ENCODE peak calls at places on chromosomes 12 and 14, in nine cellular contexts. One of them, this sample, is unnamed.
A peak's percentile ranks its signal among the peaks of the same experiment; 100 is the strongest.

GRCh38 chr12:12872139-12872933 is 19.0 kb upstream of the GPRC5A start:
- DNase-seq in NCI-H1694 treated with DMSO at 0.1 percent for 48 hours: no peak
- DNase-seq in T-helper 2 cell: no peak
- DNase-seq in astrocyte of the spinal cord: peak; percentile 73
- DNase-seq in GM03348: peak; percentile 61
- DNase-seq in stimulated activated CD4-positive, alpha-beta T cell treated with anti-CD3 and anti-CD28 coated beads, Interleukin-2, amount 100 ng/mL, for 48 hours: no peak
- DNase-seq in Right ventricle myocardium inferior: no peak
- DNase-seq in aorta: no peak
- DNase-seq in ELR: peak; percentile 96
- DNase-seq in this sample: no peak

GRCh38 chr14:61103541-61104339 is 122.7 kb downstream of the SLC38A6 start:
- DNase-seq in T-helper 2 cell: no peak
- DNase-seq in Right ventricle myocardium inferior: no peak
- DNase-seq in GM03348: peak; percentile 93
- DNase-seq in NCI-H1694 treated with DMSO at 0.1 percent for 48 hours: no peak
- DNase-seq in astrocyte of the spinal cord: peak; percentile 99
- DNase-seq in stimulated activated CD4-positive, alpha-beta T cell treated with anti-CD3 and anti-CD28 coated beads, Interleukin-2, amount 100 ng/mL, for 48 hours: no peak
- DNase-seq in ELR: peak; percentile 99
- DNase-seq in aorta: peak; percentile 84
- DNase-seq in this sample: peak; percentile 38

GRCh38 chr12:81558031-81558430 is 201.1 kb downstream of the PPFIA2 start:
- DNase-seq in aorta: no peak
- DNase-seq in T-helper 2 cell: no peak
- DNase-seq in stimulated activated CD4-positive, alpha-beta T cell treated with anti-CD3 and anti-CD28 coated beads, Interleukin-2, amount 100 ng/mL, for 48 hours: no peak
- DNase-seq in GM03348: no peak
- DNase-seq in astrocyte of the spinal cord: peak; percentile 37
- DNase-seq in NCI-H1694 treated with DMSO at 0.1 percent for 48 hours: no peak
- DNase-seq in ELR: peak; percentile 56
- DNase-seq in Right ventricle myocardium inferior: no peak
- DNase-seq in this sample: no peak

GRCh38 chr12:71873821-71874220 is 34.3 kb downstream of the TBC1D15 start:
- DNase-seq in NCI-H1694 treated with DMSO at 0.1 percent for 48 hours: no peak
- DNase-seq in ELR: no peak
- DNase-seq in GM03348: no peak
- DNase-seq in stimulated activated CD4-positive, alpha-beta T cell treated with anti-CD3 and anti-CD28 coated beads, Interleukin-2, amount 100 ng/mL, for 48 hours: no peak
- DNase-seq in Right ventricle myocardium inferior: no peak
- DNase-seq in astrocyte of the spinal cord: no peak
- DNase-seq in aorta: no peak
- DNase-seq in T-helper 2 cell: no peak
- DNase-seq in this sample: no peak

GRCh38 chr14:28656704-28657255 is 109.8 kb upstream of the FOXG1 start:
- DNase-seq in astrocyte of the spinal cord: no peak
- DNase-seq in T-helper 2 cell: no peak
- DNase-seq in NCI-H1694 treated with DMSO at 0.1 percent for 48 hours: no peak
- DNase-seq in Right ventricle myocardium inferior: no peak
- DNase-seq in stimulated activated CD4-positive, alpha-beta T cell treated with anti-CD3 and anti-CD28 coated beads, Interleukin-2, amount 100 ng/mL, for 48 hours: no peak
- DNase-seq in ELR: peak; percentile 13
- DNase-seq in GM03348: no peak
- DNase-seq in aorta: no peak
- DNase-seq in this sample: no peak

GRCh38 chr12:32423598-32423997 is 24.2 kb downstream of the FGD4 start:
- DNase-seq in aorta: no peak
- DNase-seq in stimulated activated CD4-positive, alpha-beta T cell treated with anti-CD3 and anti-CD28 coated beads, Interleukin-2, amount 100 ng/mL, for 48 hours: no peak
- DNase-seq in astrocyte of the spinal cord: no peak
- DNase-seq in GM03348: no peak
- DNase-seq in T-helper 2 cell: no peak
- DNase-seq in Right ventricle myocardium inferior: no peak
- DNase-seq in ELR: no peak
- DNase-seq in NCI-H1694 treated with DMSO at 0.1 percent for 48 hours: no peak
- DNase-seq in this sample: no peak

GRCh38 chr12:122836027-122836921 is 1.0 kb downstream of the HIP1R start:
- DNase-seq in T-helper 2 cell: peak; percentile 58
- DNase-seq in aorta: peak; percentile 70
- DNase-seq in ELR: peak; percentile 61
- DNase-seq in NCI-H1694 treated with DMSO at 0.1 percent for 48 hours: no peak
- DNase-seq in astrocyte of the spinal cord: no peak
- DNase-seq in Right ventricle myocardium inferior: no peak
- DNase-seq in stimulated activated CD4-positive, alpha-beta T cell treated with anti-CD3 and anti-CD28 coated beads, Interleukin-2, amount 100 ng/mL, for 48 hours: peak; percentile 31
- DNase-seq in GM03348: peak; percentile 65
- DNase-seq in this sample: peak; percentile 70

GRCh38 chr12:84058136-84058535 is 854.5 kb downstream of the SLC6A15 start:
- DNase-seq in T-helper 2 cell: no peak
- DNase-seq in NCI-H1694 treated with DMSO at 0.1 percent for 48 hours: no peak
- DNase-seq in stimulated activated CD4-positive, alpha-beta T cell treated with anti-CD3 and anti-CD28 coated beads, Interleukin-2, amount 100 ng/mL, for 48 hours: no peak
- DNase-seq in GM03348: no peak
- DNase-seq in ELR: no peak
- DNase-seq in astrocyte of the spinal cord: no peak
- DNase-seq in aorta: no peak
- DNase-seq in Right ventricle myocardium inferior: no peak
- DNase-seq in this sample: no peak

GRCh38 chr12:6230321-6231110 is 30.3 kb downstream of the CD9 start:
- DNase-seq in astrocyte of the spinal cord: peak; percentile 68
- DNase-seq in Right ventricle myocardium inferior: peak; percentile 82
- DNase-seq in GM03348: no peak
- DNase-seq in NCI-H1694 treated with DMSO at 0.1 percent for 48 hours: no peak
- DNase-seq in aorta: no peak
- DNase-seq in stimulated activated CD4-positive, alpha-beta T cell treated with anti-CD3 and anti-CD28 coated beads, Interleukin-2, amount 100 ng/mL, for 48 hours: peak; percentile 44
- DNase-seq in ELR: no peak
- DNase-seq in T-helper 2 cell: peak; percentile 79
- DNase-seq in this sample: peak; percentile 58

GRCh38 chr12:53060721-53061276 is 10.9 kb downstream of the TNS2 start:
- DNase-seq in astrocyte of the spinal cord: no peak
- DNase-seq in T-helper 2 cell: no peak
- DNase-seq in NCI-H1694 treated with DMSO at 0.1 percent for 48 hours: no peak
- DNase-seq in Right ventricle myocardium inferior: no peak
- DNase-seq in aorta: peak; percentile 79
- DNase-seq in ELR: no peak
- DNase-seq in GM03348: no peak
- DNase-seq in stimulated activated CD4-positive, alpha-beta T cell treated with anti-CD3 and anti-CD28 coated beads, Interleukin-2, amount 100 ng/mL, for 48 hours: no peak
- DNase-seq in this sample: no peak

GRCh38 chr12:52677126-52677525 is 3.1 kb downstream of the KRT1 start:
- DNase-seq in stimulated activated CD4-positive, alpha-beta T cell treated with anti-CD3 and anti-CD28 coated beads, Interleukin-2, amount 100 ng/mL, for 48 hours: no peak
- DNase-seq in T-helper 2 cell: no peak
- DNase-seq in astrocyte of the spinal cord: no peak
- DNase-seq in ELR: no peak
- DNase-seq in NCI-H1694 treated with DMSO at 0.1 percent for 48 hours: no peak
- DNase-seq in Right ventricle myocardium inferior: no peak
- DNase-seq in aorta: no peak
- DNase-seq in GM03348: no peak
- DNase-seq in this sample: no peak

GRCh38 chr14:21298358-21298757 is 18.5 kb downstream of the RPGRIP1 start:
- DNase-seq in ELR: no peak
- DNase-seq in T-helper 2 cell: no peak
- DNase-seq in astrocyte of the spinal cord: no peak
- DNase-seq in stimulated activated CD4-positive, alpha-beta T cell treated with anti-CD3 and anti-CD28 coated beads, Interleukin-2, amount 100 ng/mL, for 48 hours: no peak
- DNase-seq in GM03348: no peak
- DNase-seq in NCI-H1694 treated with DMSO at 0.1 percent for 48 hours: no peak
- DNase-seq in aorta: no peak
- DNase-seq in Right ventricle myocardium inferior: no peak
- DNase-seq in this sample: no peak

GRCh38 chr12:41919526-41920305 is 225.0 kb downstream of the GXYLT1 start:
- DNase-seq in GM03348: no peak
- DNase-seq in aorta: no peak
- DNase-seq in astrocyte of the spinal cord: no peak
- DNase-seq in Right ventricle myocardium inferior: no peak
- DNase-seq in NCI-H1694 treated with DMSO at 0.1 percent for 48 hours: no peak
- DNase-seq in stimulated activated CD4-positive, alpha-beta T cell treated with anti-CD3 and anti-CD28 coated beads, Interleukin-2, amount 100 ng/mL, for 48 hours: no peak
- DNase-seq in ELR: no peak
- DNase-seq in T-helper 2 cell: no peak
- DNase-seq in this sample: no peak

GRCh38 chr14:91869556-91869955 is 2.2 kb upstream of the TC2N start:
- DNase-seq in stimulated activated CD4-positive, alpha-beta T cell treated with anti-CD3 and anti-CD28 coated beads, Interleukin-2, amount 100 ng/mL, for 48 hours: no peak
- DNase-seq in Right ventricle myocardium inferior: no peak
- DNase-seq in ELR: no peak
- DNase-seq in aorta: no peak
- DNase-seq in GM03348: no peak
- DNase-seq in astrocyte of the spinal cord: peak; percentile 46
- DNase-seq in T-helper 2 cell: no peak
- DNase-seq in NCI-H1694 treated with DMSO at 0.1 percent for 48 hours: no peak
- DNase-seq in this sample: no peak

GRCh38 chr12:9647825-9648700 is 21.4 kb upstream of the CLEC2D start:
- DNase-seq in ELR: peak; percentile 90
- DNase-seq in astrocyte of the spinal cord: peak; percentile 80
- DNase-seq in Right ventricle myocardium inferior: peak; percentile 90
- DNase-seq in aorta: peak; percentile 93
- DNase-seq in T-helper 2 cell: peak; percentile 98
- DNase-seq in stimulated activated CD4-positive, alpha-beta T cell treated with anti-CD3 and anti-CD28 coated beads, Interleukin-2, amount 100 ng/mL, for 48 hours: peak; percentile 91
- DNase-seq in NCI-H1694 treated with DMSO at 0.1 percent for 48 hours: peak; percentile 59
- DNase-seq in GM03348: peak; percentile 95
- DNase-seq in this sample: peak; percentile 57

GRCh38 chr14:28344381-28344780 is 422.2 kb upstream of the FOXG1 start:
- DNase-seq in stimulated activated CD4-positive, alpha-beta T cell treated with anti-CD3 and anti-CD28 coated beads, Interleukin-2, amount 100 ng/mL, for 48 hours: no peak
- DNase-seq in GM03348: no peak
- DNase-seq in T-helper 2 cell: no peak
- DNase-seq in NCI-H1694 treated with DMSO at 0.1 percent for 48 hours: no peak
- DNase-seq in astrocyte of the spinal cord: peak; percentile 4
- DNase-seq in Right ventricle myocardium inferior: no peak
- DNase-seq in ELR: peak; percentile 43
- DNase-seq in aorta: no peak
- DNase-seq in this sample: no peak

GRCh38 chr12:93784339-93785086 is 107.3 kb downstream of the CRADD start:
- DNase-seq in NCI-H1694 treated with DMSO at 0.1 percent for 48 hours: no peak
- DNase-seq in aorta: no peak
- DNase-seq in stimulated activated CD4-positive, alpha-beta T cell treated with anti-CD3 and anti-CD28 coated beads, Interleukin-2, amount 100 ng/mL, for 48 hours: no peak
- DNase-seq in Right ventricle myocardium inferior: no peak
- DNase-seq in ELR: peak; percentile 85
- DNase-seq in GM03348: no peak
- DNase-seq in astrocyte of the spinal cord: peak; percentile 86
- DNase-seq in T-helper 2 cell: no peak
- DNase-seq in this sample: no peak

GRCh38 chr12:28552472-28553061 is 362.3 kb downstream of the CCDC91 start:
- DNase-seq in astrocyte of the spinal cord: no peak
- DNase-seq in T-helper 2 cell: no peak
- DNase-seq in stimulated activated CD4-positive, alpha-beta T cell treated with anti-CD3 and anti-CD28 coated beads, Interleukin-2, amount 100 ng/mL, for 48 hours: no peak
- DNase-seq in ELR: no peak
- DNase-seq in aorta: no peak
- DNase-seq in GM03348: no peak
- DNase-seq in NCI-H1694 treated with DMSO at 0.1 percent for 48 hours: no peak
- DNase-seq in Right ventricle myocardium inferior: no peak
- DNase-seq in this sample: no peak

GRCh38 chr12:92503029-92503931 is 199.5 kb upstream of the PLEKHG7 start:
- DNase-seq in stimulated activated CD4-positive, alpha-beta T cell treated with anti-CD3 and anti-CD28 coated beads, Interleukin-2, amount 100 ng/mL, for 48 hours: no peak
- DNase-seq in T-helper 2 cell: no peak
- DNase-seq in astrocyte of the spinal cord: no peak
- DNase-seq in ELR: no peak
- DNase-seq in aorta: no peak
- DNase-seq in GM03348: no peak
- DNase-seq in NCI-H1694 treated with DMSO at 0.1 percent for 48 hours: no peak
- DNase-seq in Right ventricle myocardium inferior: no peak
- DNase-seq in this sample: no peak

GRCh38 chr14:104246401-104247335 is 108.3 kb downstream of the KIF26A start:
- DNase-seq in aorta: no peak
- DNase-seq in T-helper 2 cell: no peak
- DNase-seq in Right ventricle myocardium inferior: peak; percentile 68
- DNase-seq in NCI-H1694 treated with DMSO at 0.1 percent for 48 hours: no peak
- DNase-seq in astrocyte of the spinal cord: no peak
- DNase-seq in ELR: no peak
- DNase-seq in stimulated activated CD4-positive, alpha-beta T cell treated with anti-CD3 and anti-CD28 coated beads, Interleukin-2, amount 100 ng/mL, for 48 hours: no peak
- DNase-seq in GM03348: no peak
- DNase-seq in this sample: no peak

GRCh38 chr12:105420659-105421240 is 90.3 kb downstream of the C12orf75 start:
- DNase-seq in Right ventricle myocardium inferior: no peak
- DNase-seq in NCI-H1694 treated with DMSO at 0.1 percent for 48 hours: peak; percentile 74
- DNase-seq in astrocyte of the spinal cord: peak; percentile 82
- DNase-seq in GM03348: peak; percentile 79
- DNase-seq in stimulated activated CD4-positive, alpha-beta T cell treated with anti-CD3 and anti-CD28 coated beads, Interleukin-2, amount 100 ng/mL, for 48 hours: peak; percentile 66
- DNase-seq in ELR: peak; percentile 80
- DNase-seq in aorta: peak; percentile 87
- DNase-seq in T-helper 2 cell: peak; percentile 9
- DNase-seq in this sample: peak; percentile 38

GRCh38 chr14:50668008-50668851 is at the start of gene SAV1:
- DNase-seq in Right ventricle myocardium inferior: peak; percentile 91
- DNase-seq in astrocyte of the spinal cord: peak; percentile 89
- DNase-seq in GM03348: peak; percentile 88
- DNase-seq in NCI-H1694 treated with DMSO at 0.1 percent for 48 hours: peak; percentile 85
- DNase-seq in T-helper 2 cell: peak; percentile 27
- DNase-seq in ELR: peak; percentile 88
- DNase-seq in aorta: peak; percentile 94
- DNase-seq in stimulated activated CD4-positive, alpha-beta T cell treated with anti-CD3 and anti-CD28 coated beads, Interleukin-2, amount 100 ng/mL, for 48 hours: peak; percentile 47
- DNase-seq in this sample: no peak

GRCh38 chr12:47602330-47602729 is 103.5 kb downstream of the RPAP3 start:
- DNase-seq in Right ventricle myocardium inferior: no peak
- DNase-seq in NCI-H1694 treated with DMSO at 0.1 percent for 48 hours: no peak
- DNase-seq in astrocyte of the spinal cord: peak; percentile 27
- DNase-seq in GM03348: peak; percentile 51
- DNase-seq in ELR: no peak
- DNase-seq in aorta: no peak
- DNase-seq in stimulated activated CD4-positive, alpha-beta T cell treated with anti-CD3 and anti-CD28 coated beads, Interleukin-2, amount 100 ng/mL, for 48 hours: no peak
- DNase-seq in T-helper 2 cell: no peak
- DNase-seq in this sample: no peak

GRCh38 chr12:71157601-71158233 is at the start of gene TSPAN8:
- DNase-seq in aorta: no peak
- DNase-seq in astrocyte of the spinal cord: no peak
- DNase-seq in T-helper 2 cell: no peak
- DNase-seq in GM03348: no peak
- DNase-seq in stimulated activated CD4-positive, alpha-beta T cell treated with anti-CD3 and anti-CD28 coated beads, Interleukin-2, amount 100 ng/mL, for 48 hours: no peak
- DNase-seq in ELR: no peak
- DNase-seq in NCI-H1694 treated with DMSO at 0.1 percent for 48 hours: no peak
- DNase-seq in Right ventricle myocardium inferior: no peak
- DNase-seq in this sample: no peak